ENCODE peak calls at places on chromosome 7, in eight cellular contexts. Y is K562, O is endothelial cell of umbilical vein, L is HCT116, F is breast epithelium, Q is HepG2, P is suprapubic skin, G is spleen. W is an unnamed sample.
A peak's percentile ranks its signal among the peaks of the same experiment; 100 is the strongest.

GRCh38 chr7:25669954-25670841 is 441.9 kb upstream of the NPVF start:
- DNase-seq in G (no peak), O (no peak), Y (no peak), Q (no peak), L (no peak), F (peak; percentile 66), P (peak; percentile 69), W (no peak)

GRCh38 chr7:55366461-55367138 is 1.5 kb downstream of the LANCL2 start:
- DNase-seq in O (no peak), G (no peak), L (no peak), Q (peak; percentile 25), F (no peak), Y (no peak), P (no peak), W (no peak)

GRCh38 chr7:549891-550625 is 30.4 kb upstream of the PDGFA start:
- DNase-seq in F (no peak), O (no peak), Y (no peak), Q (no peak), P (no peak), L (no peak), G (no peak), W (peak; percentile 76)

GRCh38 chr7:66100408-66101050 is 14.1 kb upstream of the CRCP start:
- DNase-seq in L (no peak), G (no peak), P (no peak), Y (no peak), O (no peak), Q (no peak), F (no peak), W (no peak)

GRCh38 chr7:123824754-123825067 is 20.3 kb upstream of the HYAL4 start:
- DNase-seq in Q (peak; percentile 55), L (no peak), O (no peak), Y (no peak), P (no peak), F (no peak), G (no peak), W (no peak)

GRCh38 chr7:25665346-25665745 is 437.1 kb upstream of the NPVF start:
- DNase-seq in P (peak; percentile 77), O (no peak), L (no peak), G (no peak), F (peak; percentile 77), Q (no peak), Y (no peak), W (no peak)

GRCh38 chr7:147997636-147998035 is 592.9 kb upstream of the C7orf33 start:
- DNase-seq in L (no peak), O (no peak), P (no peak), G (no peak), Q (no peak), F (no peak), Y (no peak), W (no peak)

GRCh38 chr7:106980358-106980685 is 64.2 kb upstream of the PRKAR2B start:
- DNase-seq in P (no peak), G (no peak), L (no peak), O (no peak), Q (no peak), Y (no peak), F (no peak), W (no peak)

GRCh38 chr7:99098824-99099498 is 44.9 kb downstream of the SMURF1 start:
- DNase-seq in P (no peak), L (peak; percentile 26), Q (peak; percentile 96), G (no peak), O (no peak), F (no peak), Y (no peak), W (no peak)

GRCh38 chr7:12025246-12025645 is 185.8 kb upstream of the TMEM106B start:
- DNase-seq in Y (no peak), L (no peak), Q (no peak), O (no peak), G (no peak), P (no peak), F (no peak), W (no peak)

GRCh38 chr7:95342029-95342428 is 17.7 kb upstream of the PON1 start:
- DNase-seq in P (no peak), F (no peak), G (no peak), O (no peak), L (no peak), Q (no peak), Y (no peak), W (no peak)

GRCh38 chr7:157413881-157414701 is 77.3 kb downstream of the DNAJB6 start:
- DNase-seq in Q (no peak), P (no peak), Y (no peak), G (no peak), O (no peak), F (no peak), L (no peak), W (no peak)
- TF ChIP-seq POLR2A in Q (no peak), P (no peak), Y (no peak), G (no peak), O (no peak), F (no peak), L (no peak), W (no peak)

DNA sequence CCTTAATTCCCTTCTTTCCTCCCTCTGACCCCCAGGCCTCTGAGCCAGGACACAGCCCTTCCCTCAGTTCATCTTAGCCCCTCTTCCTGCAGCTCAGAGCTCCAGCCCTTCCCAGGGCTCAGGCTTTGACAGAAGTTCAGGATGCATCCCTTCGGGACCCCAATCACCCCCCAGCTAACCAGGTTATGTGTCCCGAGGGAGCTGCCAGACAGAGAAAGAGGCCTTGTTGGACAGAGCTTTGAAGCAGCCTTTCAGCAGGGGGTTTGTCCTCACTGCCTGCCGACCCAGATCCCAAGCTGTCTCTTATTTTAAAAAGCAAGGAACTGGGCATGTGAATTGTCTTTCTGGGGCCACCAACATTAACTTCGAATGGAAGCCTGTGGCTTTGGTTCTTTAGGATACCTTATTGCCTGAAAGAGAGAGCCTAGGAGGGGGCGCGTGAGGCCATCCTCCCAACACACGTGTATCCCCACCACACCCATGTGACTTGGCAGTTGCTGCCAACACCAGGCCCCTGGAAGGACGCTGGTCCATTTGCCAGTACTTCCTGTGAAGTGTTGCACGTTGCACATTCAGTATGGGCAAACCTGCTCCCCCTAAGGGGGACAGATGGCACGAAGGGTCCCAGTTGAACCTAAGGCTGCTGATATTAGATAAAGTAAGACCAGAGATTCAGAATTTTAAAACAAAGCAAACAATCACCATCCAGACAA is 859 bp downstream of the CCDC136 start:
- DNase-seq in O (no peak), P (peak; percentile 53), Q (no peak), L (no peak), F (no peak), Y (peak; percentile 52), G (no peak), W (no peak)
- TF ChIP-seq POLR2AphosphoS5 in O (no peak), P (no peak), Q (no peak), L (no peak), F (no peak), Y (no peak), G (no peak), W (no peak)

DNA sequence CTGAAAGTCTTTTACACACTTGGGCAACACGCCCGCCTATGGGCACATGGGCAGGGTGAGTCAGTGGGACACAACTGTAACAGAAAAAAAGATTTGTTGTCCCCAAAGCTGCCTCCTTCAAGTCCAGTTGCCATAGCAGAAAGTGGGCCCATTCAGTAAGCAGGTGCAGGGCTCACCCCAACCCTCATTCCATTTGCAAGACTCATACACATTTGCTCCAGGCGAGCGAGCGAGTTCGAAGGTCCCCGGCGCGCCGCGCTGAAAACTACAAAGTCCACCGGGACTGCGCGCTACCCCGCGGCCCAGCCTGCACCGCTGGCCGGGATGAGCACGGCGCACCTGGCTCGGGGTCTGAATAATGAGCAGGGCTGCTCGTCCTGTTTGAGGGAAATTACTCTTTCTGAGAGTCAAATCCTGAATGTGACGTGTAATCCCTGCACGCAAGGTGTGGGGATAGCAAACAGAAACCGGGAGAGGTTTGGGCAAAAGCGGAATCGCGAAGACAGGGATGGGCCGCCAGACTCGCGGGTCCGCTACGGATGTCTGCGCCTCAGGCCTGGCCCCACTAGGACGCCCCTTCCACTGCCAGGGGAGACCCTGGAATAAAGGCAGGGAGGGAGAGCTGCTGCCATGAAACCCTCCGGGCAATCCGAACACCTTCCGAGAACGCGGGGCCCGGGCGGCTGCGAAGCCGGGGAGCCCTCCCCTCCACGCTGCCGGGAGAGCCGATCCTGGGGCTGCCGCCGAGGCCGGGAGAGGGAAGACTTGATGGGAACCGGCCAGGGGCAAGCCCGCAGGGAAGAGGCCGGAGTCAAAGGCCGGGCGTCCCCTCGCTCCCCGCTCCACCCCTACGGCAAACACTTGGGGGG is 982 bp downstream of the COBL start:
- DNase-seq in L (peak; percentile 50), Q (peak; percentile 73), O (no peak), Y (no peak), F (peak; percentile 69), G (no peak), P (no peak), W (peak; percentile 90)
- TF ChIP-seq POLR2A in L (no peak), Q (peak; percentile 84), O (no peak), Y (no peak), F (no peak), G (no peak), P (no peak), W (no peak)

GRCh38 chr7:16919440-16919839 is 37.7 kb upstream of the AGR3 start:
- DNase-seq in P (no peak), F (no peak), Y (no peak), Q (no peak), O (no peak), G (no peak), L (no peak), W (no peak)

GRCh38 chr7:16921151-16921550 is 39.4 kb upstream of the AGR3 start:
- DNase-seq in L (no peak), Y (no peak), F (no peak), Q (no peak), G (no peak), P (no peak), O (no peak), W (no peak)

GRCh38 chr7:16918288-16918895 is 36.6 kb upstream of the AGR3 start:
- DNase-seq in F (no peak), O (peak; percentile 58), G (no peak), Q (peak; percentile 31), L (peak; percentile 33), P (no peak), Y (peak; percentile 29), W (no peak)

GRCh38 chr7:16923019-16923418 is 41.2 kb upstream of the AGR3 start:
- DNase-seq in Q (no peak), O (no peak), F (no peak), G (no peak), P (no peak), L (no peak), Y (no peak), W (no peak)

DNA sequence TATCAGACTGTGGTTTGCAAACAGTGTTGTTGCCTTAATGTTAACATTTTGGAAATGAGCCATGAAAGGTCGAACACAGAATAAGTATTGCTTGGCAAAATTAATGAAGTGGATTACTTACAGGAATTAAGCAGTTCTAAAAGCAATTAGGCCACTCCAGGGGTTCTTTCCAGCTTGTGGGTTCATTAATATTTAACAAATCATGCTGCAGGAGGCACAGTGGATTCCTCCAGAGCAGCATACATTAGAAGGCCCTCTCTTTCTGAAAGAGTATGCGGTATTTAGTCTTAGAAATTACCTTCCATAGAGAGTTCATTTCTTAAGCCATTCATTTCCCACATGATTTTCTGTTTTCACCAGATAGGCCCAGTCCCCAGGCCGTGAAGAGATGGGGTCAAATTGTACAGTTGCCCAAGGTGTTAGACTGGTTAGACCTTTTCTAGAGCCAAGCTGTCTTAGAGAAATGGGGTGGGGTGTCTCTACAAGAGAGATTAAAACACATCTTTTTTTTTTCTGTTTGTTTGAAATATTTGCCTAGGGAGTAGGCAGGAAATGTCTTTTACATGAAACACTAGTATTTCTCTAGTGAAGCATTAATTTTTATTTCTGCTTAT is 40.0 kb upstream of the AGR3 start:
- DNase-seq in Y (no peak), Q (no peak), P (no peak), G (no peak), O (no peak), L (no peak), F (no peak), W (peak; percentile 30)
- TF ChIP-seq POLR2AphosphoS5 in Y (no peak), Q (no peak), P (no peak), G (no peak), O (no peak), L (no peak), F (no peak), W (no peak)

W was measured in upper lobe of left lung.